ENCODE peak calls at places on chromosomes 7 and 10, in five cellular contexts. A is EL, O is heart right ventricle, L is left ventricle myocardium inferior, W is right cardiac atrium. D is an unnamed sample.

GRCh38 chr7:96388166-96388565 is 66.3 kb upstream of the SLC25A13 start:
- DNase-seq in A (peak; percentile 46), O (no peak), L (no peak), W (no peak), D (no peak)

GRCh38 chr10:96618648-96619047 is 31.8 kb upstream of the TM9SF3 start:
- DNase-seq in A (no peak), O (peak; percentile 23), L (peak; percentile 36), W (peak; percentile 65), D (no peak)

GRCh38 chr10:107028249-107028648 is 136.3 kb downstream of the SORCS1 start:
- DNase-seq in A (no peak), O (no peak), L (no peak), W (no peak), D (no peak)

GRCh38 chr10:17586741-17587720 is 30.1 kb downstream of the HACD1 start:
- DNase-seq in A (peak; percentile 28), O (no peak), L (no peak), W (no peak), D (no peak)

GRCh38 chr10:35003906-35004305 is 86.2 kb downstream of the CUL2 start:
- DNase-seq in A (no peak), O (no peak), L (no peak), W (no peak), D (no peak)

GRCh38 chr10:129031233-129032150 is 435.5 kb upstream of the MGMT start:
- DNase-seq in A (no peak), O (peak; percentile 68), L (peak; percentile 57), W (peak; percentile 81), D (no peak)

GRCh38 chr10:8416192-8416701 is 361.8 kb downstream of the GATA3 start:
- DNase-seq in A (no peak), O (no peak), L (no peak), W (no peak), D (no peak)

GRCh38 chr10:109889867-109890266 is 33.4 kb downstream of the XPNPEP1 start:
- DNase-seq in A (peak; percentile 86), O (no peak), L (no peak), W (no peak), D (no peak)

GRCh38 chr10:87054373-87055295 is 34.5 kb downstream of the FAM25A start:
- DNase-seq in A (peak; percentile 75), O (no peak), L (no peak), W (no peak), D (no peak)

GRCh38 chr10:123665371-123666286 is 526 bp upstream of the GPR26 start:
- DNase-seq in A (no peak), O (no peak), L (no peak), W (no peak), D (no peak)

GRCh38 chr7:140484479-140484878 is 5.2 kb upstream of the MKRN1 start:
- DNase-seq in A (no peak), O (no peak), L (no peak), W (no peak), D (no peak)

GRCh38 chr7:100565133-100565571 is 8.5 kb downstream of the SAP25 start:
- DNase-seq in A (no peak), O (no peak), L (no peak), W (peak; percentile 38), D (no peak)

GRCh38 chr10:79229081-79229541 is 118.2 kb upstream of the PPIF start:
- DNase-seq in A (no peak), O (no peak), L (no peak), W (no peak), D (no peak)

GRCh38 chr10:58625070-58625469 is 112.4 kb downstream of the BICC1 start:
- DNase-seq in A (peak; percentile 83), O (no peak), L (no peak), W (no peak), D (no peak)

GRCh38 chr10:98339790-98340189 is 71.8 kb upstream of the LOXL4 start:
- DNase-seq in A (no peak), O (no peak), L (no peak), W (no peak), D (no peak)